ENCODE peak calls at places on chromosomes 6 and 20, in nine cellular contexts. One of them, this sample, is unnamed. For H3K9me3, the result is how much of the 10 kb centered on the place peaks cover.

GRCh38 chr6:36249010-36249409 is 20.9 kb upstream of the PNPLA1 start:
- DNase-seq in suprapubic skin: no peak
- DNase-seq in adrenal gland: no peak
- DNase-seq in heart right ventricle: no peak
- DNase-seq in IMR-90: peak
- DNase-seq in H1: no peak
- DNase-seq in OCI-LY7: no peak
- DNase-seq in tibial nerve: no peak
- DNase-seq in tibial artery: no peak
- DNase-seq in this sample: no peak

GRCh38 chr20:33419140-33419974 is 18.0 kb upstream of the CDK5RAP1 start:
- DNase-seq in H1: no peak
- DNase-seq in OCI-LY7: no peak
- DNase-seq in IMR-90: peak
- DNase-seq in tibial nerve: no peak
- DNase-seq in adrenal gland: peak
- DNase-seq in suprapubic skin: no peak
- DNase-seq in tibial artery: peak
- DNase-seq in heart right ventricle: peak
- DNase-seq in this sample: no peak

GRCh38 chr6:446418-447366 is 55.1 kb downstream of the IRF4 start:
- DNase-seq in adrenal gland: no peak
- DNase-seq in heart right ventricle: no peak
- DNase-seq in IMR-90: no peak
- DNase-seq in suprapubic skin: no peak
- DNase-seq in tibial artery: peak
- DNase-seq in OCI-LY7: no peak
- DNase-seq in H1: no peak
- DNase-seq in tibial nerve: no peak
- DNase-seq in this sample: peak

GRCh38 chr20:49517509-49518100 is 35.1 kb upstream of the KCNB1 start:
- DNase-seq in IMR-90: no peak
- DNase-seq in heart right ventricle: no peak
- DNase-seq in OCI-LY7: no peak
- DNase-seq in adrenal gland: no peak
- DNase-seq in tibial artery: no peak
- DNase-seq in tibial nerve: no peak
- DNase-seq in suprapubic skin: no peak
- DNase-seq in H1: no peak
- DNase-seq in this sample: no peak

GRCh38 chr20:44388466-44389023 is 33.0 kb downstream of the HNF4A start:
- DNase-seq in H1: peak
- DNase-seq in tibial nerve: peak
- DNase-seq in heart right ventricle: peak
- DNase-seq in adrenal gland: peak
- DNase-seq in tibial artery: peak
- DNase-seq in OCI-LY7: peak
- DNase-seq in IMR-90: peak
- DNase-seq in suprapubic skin: peak
- DNase-seq in this sample: peak

GRCh38 chr6:107418118-107418517 is 41.2 kb downstream of the PDSS2 start:
- DNase-seq in heart right ventricle: no peak
- DNase-seq in IMR-90: peak
- DNase-seq in tibial nerve: no peak
- DNase-seq in suprapubic skin: no peak
- DNase-seq in adrenal gland: no peak
- DNase-seq in OCI-LY7: peak
- DNase-seq in H1: no peak
- DNase-seq in tibial artery: no peak
- DNase-seq in this sample: no peak

GRCh38 chr6:142846883-142847287 is 98.1 kb downstream of the HIVEP2 start:
- DNase-seq in IMR-90: peak
- DNase-seq in suprapubic skin: no peak
- DNase-seq in heart right ventricle: peak
- DNase-seq in OCI-LY7: no peak
- DNase-seq in H1: no peak
- DNase-seq in tibial artery: peak
- DNase-seq in tibial nerve: no peak
- DNase-seq in adrenal gland: peak
- DNase-seq in this sample: no peak

GRCh38 chr6:25428758-25429317 is 149.7 kb downstream of the CARMIL1 start:
- DNase-seq in tibial artery: no peak
- DNase-seq in suprapubic skin: no peak
- DNase-seq in OCI-LY7: no peak
- DNase-seq in heart right ventricle: no peak
- DNase-seq in H1: no peak
- DNase-seq in adrenal gland: no peak
- DNase-seq in tibial nerve: no peak
- DNase-seq in IMR-90: no peak
- DNase-seq in this sample: no peak

GRCh38 chr6:3456794-3457709 is at the start of gene SLC22A23:
- DNase-seq in tibial artery: peak
- DNase-seq in adrenal gland: peak
- DNase-seq in heart right ventricle: peak
- DNase-seq in suprapubic skin: peak
- DNase-seq in OCI-LY7: peak
- DNase-seq in IMR-90: no peak
- DNase-seq in H1: peak
- DNase-seq in tibial nerve: peak
- DNase-seq in this sample: peak

GRCh38 chr6:169896826-169897456 is 145.5 kb downstream of the ERMARD start:
- DNase-seq in heart right ventricle: no peak
- DNase-seq in tibial artery: no peak
- DNase-seq in tibial nerve: no peak
- DNase-seq in OCI-LY7: no peak
- DNase-seq in suprapubic skin: peak
- DNase-seq in IMR-90: no peak
- DNase-seq in H1: no peak
- DNase-seq in adrenal gland: no peak
- DNase-seq in this sample: no peak

GRCh38 chr6:69090132-69090531 is 455.1 kb downstream of the ADGRB3 start:
- DNase-seq in tibial nerve: no peak
- DNase-seq in OCI-LY7: no peak
- DNase-seq in IMR-90: peak
- DNase-seq in tibial artery: no peak
- DNase-seq in heart right ventricle: peak
- DNase-seq in adrenal gland: no peak
- DNase-seq in suprapubic skin: no peak
- DNase-seq in H1: no peak
- DNase-seq in this sample: no peak

GRCh38 chr6:136791296-136792065 is 796 bp downstream of the MAP3K5 start:
- DNase-seq in tibial nerve: peak
- DNase-seq in IMR-90: peak
- DNase-seq in suprapubic skin: peak
- DNase-seq in adrenal gland: peak
- DNase-seq in tibial artery: peak
- DNase-seq in heart right ventricle: peak
- DNase-seq in OCI-LY7: peak
- DNase-seq in H1: no peak
- DNase-seq in this sample: peak

GRCh38 chr20:46343358-46344357 is 35.4 kb upstream of the CDH22 start:
- DNase-seq in H1: no peak
- DNase-seq in tibial nerve: no peak
- DNase-seq in heart right ventricle: no peak
- DNase-seq in IMR-90: no peak
- DNase-seq in OCI-LY7: no peak
- DNase-seq in tibial artery: no peak
- DNase-seq in adrenal gland: no peak
- DNase-seq in suprapubic skin: no peak
- DNase-seq in this sample: no peak

GRCh38 chr20:46344488-46345162 is 36.3 kb upstream of the CDH22 start:
- DNase-seq in suprapubic skin: no peak
- DNase-seq in OCI-LY7: no peak
- DNase-seq in H1: no peak
- DNase-seq in tibial artery: no peak
- DNase-seq in IMR-90: no peak
- DNase-seq in adrenal gland: no peak
- DNase-seq in tibial nerve: no peak
- DNase-seq in heart right ventricle: no peak
- DNase-seq in this sample: no peak

GRCh38 chr20:46341374-46342044 is 33.2 kb upstream of the CDH22 start:
- DNase-seq in heart right ventricle: no peak
- DNase-seq in tibial nerve: no peak
- DNase-seq in H1: no peak
- DNase-seq in suprapubic skin: no peak
- DNase-seq in tibial artery: no peak
- DNase-seq in adrenal gland: no peak
- DNase-seq in IMR-90: no peak
- DNase-seq in OCI-LY7: no peak
- DNase-seq in this sample: no peak

GRCh38 chr20:46342451-46343357 is 34.4 kb upstream of the CDH22 start:
- DNase-seq in suprapubic skin: no peak
- DNase-seq in tibial artery: no peak
- DNase-seq in tibial nerve: no peak
- DNase-seq in heart right ventricle: no peak
- DNase-seq in adrenal gland: no peak
- DNase-seq in IMR-90: no peak
- DNase-seq in H1: no peak
- DNase-seq in OCI-LY7: no peak
- DNase-seq in this sample: no peak

GRCh38 chr20:46342045-46342378 is 33.7 kb upstream of the CDH22 start:
- DNase-seq in IMR-90: no peak
- DNase-seq in H1: no peak
- DNase-seq in tibial artery: no peak
- DNase-seq in adrenal gland: no peak
- DNase-seq in suprapubic skin: no peak
- DNase-seq in tibial nerve: no peak
- DNase-seq in OCI-LY7: no peak
- DNase-seq in heart right ventricle: no peak
- DNase-seq in this sample: no peak
- TF ChIP-seq CTCF in IMR-90: no peak
- TF ChIP-seq CTCF in H1: no peak
- TF ChIP-seq CTCF in tibial artery: no peak
- TF ChIP-seq CTCF in adrenal gland: no peak
- TF ChIP-seq CTCF in suprapubic skin: no peak
- TF ChIP-seq CTCF in tibial nerve: no peak
- TF ChIP-seq CTCF in OCI-LY7: no peak
- TF ChIP-seq CTCF in heart right ventricle: no peak
- TF ChIP-seq CTCF in this sample: no peak

DNA sequence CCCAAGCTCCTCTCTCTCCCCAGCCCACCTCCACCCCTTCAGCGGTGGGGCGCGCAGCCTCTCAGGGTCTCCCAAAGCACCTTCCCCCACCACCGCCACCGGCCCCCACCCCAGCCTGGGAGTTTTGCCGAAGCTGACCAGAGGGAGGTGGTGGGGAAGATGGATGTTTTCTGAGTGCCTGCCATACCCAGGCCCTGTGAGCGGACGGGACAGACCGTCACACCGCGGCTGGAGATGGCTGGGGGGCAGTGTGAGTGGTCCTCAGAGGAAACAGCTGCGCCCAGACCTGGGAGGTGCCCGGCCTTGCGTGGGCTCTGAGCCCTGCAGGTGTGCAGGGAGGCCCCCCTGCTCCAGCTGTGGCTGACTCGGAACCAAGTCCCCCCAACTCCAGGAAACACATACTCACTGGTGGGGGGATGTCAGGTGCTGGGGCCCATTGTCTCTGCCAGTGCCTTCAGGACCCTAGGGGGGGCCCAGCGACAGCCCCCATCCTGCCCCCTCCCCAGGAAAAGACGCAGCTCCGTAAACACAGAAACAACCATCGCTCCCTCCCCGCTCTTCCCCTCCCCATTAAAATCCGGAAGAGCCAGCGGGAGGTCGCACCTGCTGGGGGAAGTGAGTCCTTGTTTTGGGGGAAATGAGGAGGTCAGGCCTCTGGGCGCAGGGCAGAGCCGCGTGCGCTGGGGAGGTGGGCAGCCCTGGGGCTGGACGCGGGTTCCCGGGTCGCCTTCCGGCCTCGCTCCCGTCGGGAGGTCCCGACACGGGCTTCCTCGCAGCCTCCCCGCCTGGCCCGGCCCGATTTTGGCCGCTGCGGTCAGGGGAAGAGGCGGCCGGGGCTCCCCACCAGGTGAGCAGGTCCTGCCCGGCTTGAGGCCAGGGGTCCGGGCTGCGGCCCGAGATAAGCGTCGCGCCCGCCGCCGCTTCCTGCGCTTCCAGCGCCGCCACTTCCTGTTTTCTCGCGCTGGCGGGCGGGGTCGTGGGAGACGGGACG is 6.1 kb downstream of the C20orf204 start:
- DNase-seq in suprapubic skin: no peak
- DNase-seq in tibial nerve: no peak
- DNase-seq in H1: no peak
- DNase-seq in adrenal gland: no peak
- DNase-seq in tibial artery: no peak
- DNase-seq in OCI-LY7: peak
- DNase-seq in heart right ventricle: no peak
- DNase-seq in IMR-90: no peak
- DNase-seq in this sample: no peak
- H3K27ac ChIP-seq in suprapubic skin: peak
- H3K27ac ChIP-seq in tibial nerve: peak
- H3K27ac ChIP-seq in H1: no peak
- H3K27ac ChIP-seq in adrenal gland: peak
- H3K27ac ChIP-seq in tibial artery: no peak
- H3K27ac ChIP-seq in OCI-LY7: no peak
- H3K27ac ChIP-seq in heart right ventricle: peak
- H3K27ac ChIP-seq in IMR-90: no peak
- H3K27ac ChIP-seq in this sample: peak

GRCh38 chr20:46099491-46100287 is 9.9 kb upstream of the NCOA5 start:
- DNase-seq in heart right ventricle: no peak
- DNase-seq in tibial artery: no peak
- DNase-seq in adrenal gland: peak
- DNase-seq in suprapubic skin: no peak
- DNase-seq in OCI-LY7: peak
- DNase-seq in IMR-90: no peak
- DNase-seq in tibial nerve: no peak
- DNase-seq in H1: no peak
- DNase-seq in this sample: no peak

GRCh38 chr20:46102940-46103339 is 13.2 kb upstream of the NCOA5 start:
- DNase-seq in IMR-90: no peak
- DNase-seq in tibial artery: no peak
- DNase-seq in OCI-LY7: no peak
- DNase-seq in suprapubic skin: no peak
- DNase-seq in heart right ventricle: no peak
- DNase-seq in adrenal gland: no peak
- DNase-seq in H1: no peak
- DNase-seq in tibial nerve: no peak
- DNase-seq in this sample: no peak

GRCh38 chr20:46104262-46104661 is 13.9 kb upstream of the CD40 start:
- DNase-seq in IMR-90: no peak
- DNase-seq in tibial nerve: no peak
- DNase-seq in heart right ventricle: no peak
- DNase-seq in H1: no peak
- DNase-seq in tibial artery: no peak
- DNase-seq in OCI-LY7: no peak
- DNase-seq in adrenal gland: no peak
- DNase-seq in suprapubic skin: no peak
- DNase-seq in this sample: no peak

GRCh38 chr20:46101957-46102356 is 12.2 kb upstream of the NCOA5 start:
- DNase-seq in IMR-90: no peak
- DNase-seq in tibial artery: no peak
- DNase-seq in heart right ventricle: no peak
- DNase-seq in OCI-LY7: no peak
- DNase-seq in tibial nerve: no peak
- DNase-seq in H1: no peak
- DNase-seq in adrenal gland: no peak
- DNase-seq in suprapubic skin: no peak
- DNase-seq in this sample: no peak
- H3K9me3 ChIP-seq in IMR-90: under half
- H3K9me3 ChIP-seq in tibial artery: under half
- H3K9me3 ChIP-seq in heart right ventricle: under half
- H3K9me3 ChIP-seq in OCI-LY7: under half
- H3K9me3 ChIP-seq in tibial nerve: under half
- H3K9me3 ChIP-seq in H1: under half
- H3K9me3 ChIP-seq in adrenal gland: under half
- H3K9me3 ChIP-seq in suprapubic skin: under half
- H3K9me3 ChIP-seq in this sample: under half

GRCh38 chr20:34559311-34560140 is 1.0 kb downstream of the MAP1LC3A start:
- DNase-seq in OCI-LY7: no peak
- DNase-seq in heart right ventricle: no peak
- DNase-seq in suprapubic skin: no peak
- DNase-seq in H1: no peak
- DNase-seq in tibial nerve: peak
- DNase-seq in adrenal gland: peak
- DNase-seq in IMR-90: no peak
- DNase-seq in tibial artery: peak
- DNase-seq in this sample: no peak
- TF ChIP-seq CTCF in OCI-LY7: no peak
- TF ChIP-seq CTCF in heart right ventricle: no peak
- TF ChIP-seq CTCF in suprapubic skin: no peak
- TF ChIP-seq CTCF in H1: no peak
- TF ChIP-seq CTCF in tibial nerve: no peak
- TF ChIP-seq CTCF in adrenal gland: no peak
- TF ChIP-seq CTCF in IMR-90: no peak
- TF ChIP-seq CTCF in tibial artery: no peak
- TF ChIP-seq CTCF in this sample: no peak

This sample was measured in CD4-positive, alpha-beta T cell.